ENCODE peak calls at places on chromosomes 12 and 14, in five cellular contexts. P is glutamatergic neuron, V is cardiac fibroblast, N is psoas muscle, Y is foreskin fibroblast. Z is an unnamed sample.

GRCh38 chr12:120677765-120678473 is 9.0 kb upstream of the MLEC start:
- DNase-seq in V (peak; percentile 83), P (no peak), N (peak; percentile 67), Y (peak; percentile 50), Z (no peak)

GRCh38 chr14:62597143-62597542 is 448.1 kb downstream of the KCNH5 start:
- DNase-seq in P (no peak), V (no peak), N (no peak), Y (no peak), Z (no peak)

GRCh38 chr14:64089920-64090319 is 204.3 kb downstream of the ESR2 start:
- DNase-seq in N (no peak), Y (peak; percentile 28), V (no peak), P (no peak), Z (no peak)

GRCh38 chr12:38892090-38892786 is 13.2 kb downstream of the CPNE8 start:
- DNase-seq in V (peak; percentile 52), N (no peak), Y (peak; percentile 13), P (no peak), Z (no peak)

GRCh38 chr14:30641207-30641606 is 19.1 kb downstream of the SCFD1 start:
- DNase-seq in N (no peak), P (no peak), Y (no peak), V (no peak), Z (no peak)

GRCh38 chr12:63163542-63163941 is 12.5 kb upstream of the AVPR1A start:
- DNase-seq in V (no peak), N (no peak), Y (peak; percentile 29), P (no peak), Z (no peak)

GRCh38 chr14:49585803-49586672 is at the start of gene RPS29:
- DNase-seq in Y (peak; percentile 100), V (peak; percentile 100), P (peak; percentile 96), N (peak; percentile 99), Z (peak; percentile 97)

GRCh38 chr12:96239711-96240234 is 45.6 kb downstream of the ELK3 start:
- DNase-seq in P (no peak), N (no peak), V (no peak), Y (peak; percentile 75), Z (no peak)

GRCh38 chr12:67354322-67354721 is 85.2 kb downstream of the CAND1 start:
- DNase-seq in V (peak; percentile 34), N (no peak), Y (peak; percentile 27), P (no peak), Z (no peak)

GRCh38 chr14:24861083-24861630 is 188.8 kb downstream of the STXBP6 start:
- DNase-seq in Y (peak; percentile 23), P (no peak), V (peak; percentile 61), N (no peak), Z (no peak)

GRCh38 chr12:42469355-42470006 is 120.1 kb downstream of the PRICKLE1 start:
- DNase-seq in P (no peak), N (no peak), V (no peak), Y (no peak), Z (no peak)

GRCh38 chr12:19988457-19988856 is 379.9 kb upstream of the PDE3A start:
- DNase-seq in Y (peak; percentile 73), V (peak; percentile 27), N (no peak), P (no peak), Z (no peak)

GRCh38 chr12:107560194-107560905 is 125.2 kb upstream of the PWP1 start:
- DNase-seq in N (no peak), V (no peak), Y (no peak), P (no peak), Z (no peak)

GRCh38 chr12:102992297-102992696 is 34.8 kb downstream of the ASCL1 start:
- DNase-seq in Y (no peak), P (no peak), V (no peak), N (no peak), Z (no peak)

GRCh38 chr14:99156026-99156425 is 116.0 kb downstream of the BCL11B start:
- DNase-seq in Y (no peak), V (no peak), N (no peak), P (no peak), Z (no peak)

GRCh38 chr14:77140343-77140936 is 1.2 kb downstream of the ZDHHC22 start:
- DNase-seq in P (peak; percentile 53), N (no peak), V (no peak), Y (peak; percentile 35), Z (peak; percentile 9)

GRCh38 chr12:12701457-12701856 is 5.5 kb upstream of the GPR19 start:
- DNase-seq in N (no peak), Y (no peak), P (no peak), V (no peak), Z (no peak)

GRCh38 chr12:109621864-109622485 is 48.4 kb downstream of the MVK start:
- DNase-seq in V (no peak), N (no peak), P (no peak), Y (no peak), Z (no peak)

GRCh38 chr14:94906577-94906976 is 136.7 kb upstream of the GSC start:
- DNase-seq in P (no peak), V (no peak), N (no peak), Y (no peak), Z (no peak)

GRCh38 chr12:52349196-52349595 is 18.1 kb downstream of the KRT85 start:
- DNase-seq in Y (no peak), V (peak; percentile 42), P (no peak), N (no peak), Z (no peak)

GRCh38 chr14:56004807-56005579 is 113.2 kb upstream of the PELI2 start:
- DNase-seq in N (no peak), Y (peak; percentile 56), P (no peak), V (peak; percentile 86), Z (no peak)

GRCh38 chr12:127888948-127889347 is 378.0 kb upstream of the TMEM132C start:
- DNase-seq in V (no peak), Y (no peak), N (no peak), P (no peak), Z (no peak)

GRCh38 chr14:99511421-99512109 is 30.4 kb downstream of the CCNK start:
- DNase-seq in V (peak; percentile 25), P (peak; percentile 63), Y (no peak), N (peak; percentile 61), Z (no peak)

GRCh38 chr12:88243886-88244491 is 101.9 kb downstream of the TMTC3 start:
- DNase-seq in N (no peak), V (no peak), Y (peak; percentile 53), P (no peak), Z (no peak)

GRCh38 chr14:100665518-100666032 is 61.1 kb upstream of the DLK1 start:
- DNase-seq in Y (peak; percentile 56), V (no peak), N (peak; percentile 72), P (no peak), Z (no peak)

GRCh38 chr14:60865378-60866127 is 115.3 kb downstream of the TRMT5 start:
- DNase-seq in Y (no peak), P (no peak), N (no peak), V (peak; percentile 27), Z (no peak)

GRCh38 chr14:87343641-87344040 is 649.3 kb downstream of the GALC start:
- DNase-seq in P (no peak), Y (peak; percentile 7), V (no peak), N (no peak), Z (no peak)

GRCh38 chr12:31594681-31595080 is 3.7 kb upstream of the DENND5B start:
- DNase-seq in N (no peak), V (no peak), Y (peak; percentile 21), P (no peak), Z (no peak)

GRCh38 chr12:131950182-131950913 is 606 bp downstream of the EP400 start:
- DNase-seq in P (peak; percentile 65), V (no peak), N (peak; percentile 66), Y (peak; percentile 51), Z (peak; percentile 14)

GRCh38 chr12:107570721-107571120 is 114.9 kb upstream of the PWP1 start:
- DNase-seq in V (peak; percentile 64), P (no peak), N (no peak), Y (peak; percentile 43), Z (no peak)

GRCh38 chr12:93447555-93448265 is 6.0 kb upstream of the UBE2N start:
- DNase-seq in V (no peak), Y (no peak), N (no peak), P (no peak), Z (no peak)

GRCh38 chr12:65977384-65977783 is 153.1 kb downstream of the HMGA2 start:
- DNase-seq in N (no peak), P (no peak), V (peak; percentile 68), Y (peak; percentile 38), Z (no peak)

GRCh38 chr12:40010899-40011774 is 94.7 kb downstream of the SLC2A13 start:
- DNase-seq in V (peak; percentile 90), Y (peak; percentile 79), N (no peak), P (peak; percentile 30), Z (peak; percentile 40)

GRCh38 chr12:71772728-71773127 is 18.1 kb downstream of the RAB21 start:
- DNase-seq in P (no peak), V (no peak), Y (no peak), N (no peak), Z (no peak)

GRCh38 chr14:50762001-50762930 is 68.7 kb downstream of the NIN start:
- DNase-seq in V (peak; percentile 85), N (no peak), P (no peak), Y (peak; percentile 95), Z (no peak)

GRCh38 chr12:6180300-6181051 is 19.7 kb upstream of the CD9 start:
- DNase-seq in P (no peak), Y (peak; percentile 95), N (peak; percentile 72), V (peak; percentile 89), Z (no peak)
- TF ChIP-seq CTCF in P (no peak), Y (no peak), N (no peak), V (no peak), Z (no peak)

DNA sequence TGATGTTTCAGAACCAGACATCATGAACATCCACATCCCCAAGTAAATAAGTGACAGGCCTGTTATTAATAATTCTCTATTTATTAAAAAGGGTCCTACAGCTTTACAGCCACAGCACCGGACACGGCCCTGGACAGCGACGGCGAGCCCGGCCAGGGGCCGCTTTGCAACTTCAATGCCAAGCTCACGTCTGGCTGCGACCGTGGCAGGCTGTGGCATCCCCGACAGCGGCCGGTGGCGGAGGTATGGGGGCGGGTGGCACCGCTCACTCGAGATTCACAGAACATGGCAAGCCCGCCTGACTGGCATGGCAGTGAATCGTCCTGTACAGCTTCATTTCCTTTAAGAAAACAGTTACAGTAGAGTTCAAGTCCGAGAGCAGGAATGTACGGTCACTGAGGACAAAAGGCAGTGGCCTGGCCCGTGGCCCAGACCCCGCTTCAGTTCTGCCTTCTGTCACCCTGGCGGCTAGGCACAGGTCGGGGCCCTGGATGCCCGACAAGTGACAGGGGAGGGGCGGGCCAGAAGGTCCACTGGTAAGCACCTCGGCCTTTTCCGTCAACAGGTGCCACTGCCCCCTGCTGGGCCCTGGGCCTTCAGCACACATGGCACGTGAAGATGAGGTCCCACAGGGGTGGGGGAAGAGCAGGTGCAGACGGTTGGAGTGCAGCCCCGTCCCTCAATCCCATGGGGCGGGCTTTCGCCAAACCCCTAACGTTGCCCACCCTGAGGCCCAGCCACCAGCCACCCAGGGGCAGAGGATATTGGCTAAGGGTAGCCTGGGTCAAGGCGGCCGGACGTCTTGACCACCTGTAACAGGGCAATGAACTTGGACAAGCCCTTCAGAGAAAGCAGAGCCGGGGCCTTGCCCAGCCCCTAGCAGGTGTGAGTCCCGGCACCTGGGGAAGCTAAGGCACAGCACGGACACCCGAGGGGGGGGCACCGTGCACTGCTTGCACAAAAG is 30.3 kb downstream of the HIP1R start:
- DNase-seq in V (no peak), N (no peak), Y (peak; percentile 48), P (peak; percentile 21), Z (no peak)
- TF ChIP-seq CTCF in V (peak; percentile 47), N (no peak), Y (peak; percentile 25), P (no peak), Z (peak; percentile 48)

GRCh38 chr14:72942934-72943333 is 16.7 kb downstream of the DCAF4 start:
- DNase-seq in N (no peak), P (no peak), V (no peak), Y (no peak), Z (no peak)
- TF ChIP-seq CTCF in N (no peak), P (no peak), V (no peak), Y (no peak), Z (no peak)

GRCh38 chr14:54338696-54339317 is 58.0 kb upstream of the CDKN3 start:
- DNase-seq in P (no peak), V (peak; percentile 62), Y (peak; percentile 74), N (no peak), Z (no peak)
- TF ChIP-seq CTCF in P (peak; percentile 16), V (peak; percentile 54), Y (peak; percentile 68), N (no peak), Z (peak; percentile 59)

Z was measured in neural crest cell.